ENCODE peak calls at places on chromosomes 13 and 19, in four cellular contexts. P is CD4-positive, CD25-positive, alpha-beta regulatory T cell; V is testis; G is trophoblast cell. B is an unnamed sample.

GRCh38 chr13:93818345-93818744 is 591.7 kb downstream of the GPC6 start:
- DNase-seq in P (no peak), V (no peak), G (no peak), B (no peak)

GRCh38 chr19:54331626-54332025 is 7.3 kb downstream of the LILRA4 start:
- DNase-seq in P (no peak), V (no peak), G (no peak), B (peak)

GRCh38 chr13:77952737-77953136 is 34.1 kb upstream of the EDNRB start:
- DNase-seq in P (no peak), V (no peak), G (peak), B (no peak)

GRCh38 chr19:38204096-38204495 is 19.9 kb downstream of the DPF1 start:
- DNase-seq in P (no peak), V (no peak), G (no peak), B (no peak)

GRCh38 chr19:4086336-4086953 is 19.7 kb upstream of the ZBTB7A start:
- DNase-seq in P (no peak), V (no peak), G (peak), B (peak)

GRCh38 chr13:77459616-77460015 is 75.9 kb upstream of the SCEL start:
- DNase-seq in P (no peak), V (no peak), G (no peak), B (no peak)

GRCh38 chr19:41328157-41328817 is 18.3 kb downstream of the CCDC97 start:
- DNase-seq in P (peak), V (no peak), G (peak), B (no peak)

GRCh38 chr13:79781829-79782540 is 301.0 kb downstream of the NDFIP2 start:
- DNase-seq in P (no peak), V (no peak), G (peak), B (no peak)

GRCh38 chr13:35599385-35599784 is 122.9 kb upstream of the MAB21L1 start:
- DNase-seq in P (no peak), V (no peak), G (peak), B (no peak)

GRCh38 chr13:67278230-67278629 is 48.1 kb upstream of the PCDH9 start:
- DNase-seq in P (no peak), V (no peak), G (no peak), B (no peak)

GRCh38 chr19:2584002-2584401 is 108.1 kb downstream of the GADD45B start:
- DNase-seq in P (no peak), V (no peak), G (no peak), B (no peak)

GRCh38 chr13:27830010-27830409 is 37.7 kb downstream of the GSX1 start:
- DNase-seq in P (peak), V (peak), G (peak), B (peak)

GRCh38 chr19:2266183-2266993 is 10.2 kb upstream of the JSRP1 start:
- DNase-seq in P (no peak), V (peak), G (peak), B (peak)

GRCh38 chr13:27034678-27035111 is 136.9 kb downstream of the USP12 start:
- DNase-seq in P (no peak), V (no peak), G (no peak), B (no peak)

GRCh38 chr19:15466851-15467733 is 2.7 kb upstream of the RASAL3 start:
- DNase-seq in P (no peak), V (no peak), G (peak), B (peak)

DNA sequence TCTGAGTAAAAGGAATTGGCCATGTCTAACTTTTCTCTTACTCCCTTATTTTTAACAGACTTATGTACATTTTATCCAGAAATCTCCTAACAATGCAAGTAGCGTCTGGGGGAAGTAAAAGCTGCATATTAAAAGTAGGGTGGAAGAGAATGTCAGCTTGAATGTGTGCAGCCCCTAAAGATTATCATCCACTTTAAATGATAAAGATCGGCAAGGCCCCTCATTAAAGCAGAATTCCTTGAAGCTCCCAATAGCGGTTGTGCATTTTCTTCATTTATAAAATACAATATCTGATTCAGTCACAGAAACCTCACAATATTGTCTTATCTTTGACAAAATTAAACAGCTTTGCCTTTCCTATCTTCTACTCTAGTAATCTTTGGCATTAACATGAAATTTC is 184.6 kb downstream of the LHFPL6 start:
- DNase-seq in P (no peak), V (no peak), G (no peak), B (no peak)
- H3K4me3 ChIP-seq in P (no peak), V (no peak), G (no peak), B (no peak)

GRCh38 chr19:19661675-19662251 is 1.7 kb downstream of the ATP13A1 start:
- DNase-seq in P (peak), V (no peak), G (peak), B (peak)

GRCh38 chr19:19659646-19660245 is 3.7 kb downstream of the ATP13A1 start:
- DNase-seq in P (no peak), V (no peak), G (no peak), B (peak)

GRCh38 chr19:19662866-19663291 is 597 bp downstream of the ATP13A1 start:
- DNase-seq in P (no peak), V (no peak), G (peak), B (no peak)

GRCh38 chr19:19662344-19662743 is 1.1 kb downstream of the ATP13A1 start:
- DNase-seq in P (no peak), V (no peak), G (no peak), B (peak)

DNA sequence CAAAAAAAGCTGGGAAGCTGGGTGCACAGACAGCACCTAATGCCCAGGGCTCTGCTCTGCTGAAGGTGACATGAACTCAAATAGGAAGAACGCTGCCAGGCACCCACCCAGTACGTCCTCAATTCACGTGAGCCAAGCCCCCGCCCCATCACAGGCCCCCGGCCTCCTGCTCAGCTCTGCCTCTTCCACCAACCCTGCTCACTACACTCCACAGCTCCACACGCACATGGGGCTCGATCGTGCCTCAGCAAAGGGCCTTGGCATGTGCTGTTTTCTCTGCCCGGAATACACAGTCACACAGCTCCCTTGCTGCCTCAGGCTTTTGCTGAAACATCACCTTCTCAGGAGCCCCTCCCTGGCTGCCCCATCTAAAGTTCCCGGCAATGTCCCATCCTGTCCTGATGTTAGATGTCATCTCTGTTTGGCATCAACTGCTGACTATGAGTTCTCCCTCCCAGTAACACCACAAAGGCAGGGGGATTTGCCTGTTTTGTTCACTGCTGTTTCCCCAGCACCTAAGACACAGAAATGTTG is 2.3 kb downstream of the ATP13A1 start:
- DNase-seq in P (no peak), V (no peak), G (no peak), B (peak)
- H3K4me3 ChIP-seq in P (peak), V (no peak), G (no peak), B (no peak)

GRCh38 chr13:72284791-72285190 is 417.8 kb upstream of the DACH1 start:
- DNase-seq in P (no peak), V (no peak), G (no peak), B (no peak)
- H3K4me3 ChIP-seq in P (no peak), V (no peak), G (no peak), B (no peak)

DNA sequence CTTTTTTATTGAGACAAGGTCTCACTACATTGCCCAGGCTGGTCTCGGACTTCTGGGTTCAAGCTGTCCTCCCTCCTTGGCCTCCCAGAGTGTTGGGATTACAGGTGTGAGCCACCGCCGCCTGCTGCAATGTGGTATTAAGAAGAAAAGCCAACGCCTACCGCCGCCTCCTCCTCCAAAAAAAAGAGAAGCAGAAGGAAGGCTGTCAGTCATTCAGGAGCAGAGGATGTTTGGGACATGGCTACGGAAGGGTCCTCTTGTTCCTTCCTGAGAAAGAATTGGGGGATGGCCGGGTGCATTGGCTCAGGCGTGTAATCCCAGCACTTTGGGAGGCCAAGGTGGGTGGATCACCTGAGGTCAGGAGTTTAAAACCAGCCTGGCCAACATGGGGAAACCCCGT is 1.2 kb downstream of the PPP1R37 start:
- DNase-seq in P (no peak), V (no peak), G (no peak), B (no peak)
- H3K4me3 ChIP-seq in P (peak), V (peak), G (no peak), B (peak)

GRCh38 chr19:55491546-55492360 is 3.5 kb downstream of the SSC5D start:
- DNase-seq in P (no peak), V (no peak), G (no peak), B (no peak)

GRCh38 chr19:55489711-55490477 is 1.7 kb downstream of the SSC5D start:
- DNase-seq in P (no peak), V (no peak), G (no peak), B (no peak)

GRCh38 chr19:55492362-55492944 is 4.2 kb downstream of the SSC5D start:
- DNase-seq in P (no peak), V (no peak), G (no peak), B (no peak)

GRCh38 chr19:55488986-55489710 is 912 bp downstream of the SSC5D start:
- DNase-seq in P (no peak), V (no peak), G (no peak), B (no peak)

DNA sequence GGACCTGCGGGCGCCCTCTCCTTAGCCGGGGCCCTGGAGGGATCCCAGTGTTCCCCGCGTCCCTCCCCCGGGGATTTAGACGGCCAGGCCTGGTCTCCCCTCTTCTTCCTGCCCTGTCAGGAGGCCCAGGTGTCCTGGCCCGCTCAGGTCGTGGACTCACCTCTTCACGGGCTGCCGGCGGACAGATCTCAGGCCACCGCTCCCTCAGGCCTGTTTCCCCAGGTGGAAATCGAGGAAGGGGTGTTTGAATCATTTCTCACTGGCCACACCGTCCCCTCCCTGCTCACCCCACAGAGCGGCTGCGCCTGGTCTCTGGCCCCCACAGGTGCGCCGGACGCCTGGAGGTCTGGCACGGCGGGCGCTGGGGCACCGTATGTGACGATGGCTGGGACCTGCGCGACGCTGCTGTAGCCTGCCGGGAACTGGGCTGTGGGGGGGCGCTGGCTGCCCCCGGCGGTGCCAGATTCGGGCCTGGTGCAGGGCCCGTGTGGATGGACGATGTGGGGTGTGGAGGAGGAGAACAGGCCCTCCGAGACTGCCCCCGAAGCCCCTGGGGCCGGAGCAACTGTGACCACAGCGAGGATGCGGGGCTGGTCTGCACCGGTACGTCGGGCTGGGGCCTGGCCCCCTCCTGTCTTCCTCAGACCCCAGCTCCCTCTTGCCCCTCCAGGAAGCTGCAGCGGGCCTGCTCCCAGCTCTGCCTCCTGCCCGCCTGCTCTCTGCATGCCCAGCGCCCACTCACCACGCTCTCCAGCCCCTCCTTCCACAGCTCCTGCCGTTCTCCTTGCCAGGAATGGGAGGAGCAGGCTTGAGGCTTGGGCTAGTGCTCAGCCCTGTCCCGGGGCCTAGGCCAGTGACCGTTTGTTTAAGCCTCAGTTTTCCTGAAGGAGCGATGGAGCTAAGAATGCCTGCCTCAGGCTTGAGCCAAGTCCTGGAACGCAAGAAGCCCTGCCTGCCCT is 2.5 kb downstream of the SSC5D start:
- DNase-seq in P (no peak), V (no peak), G (no peak), B (no peak)
- H3K4me3 ChIP-seq in P (no peak), V (no peak), G (no peak), B (no peak)

DNA sequence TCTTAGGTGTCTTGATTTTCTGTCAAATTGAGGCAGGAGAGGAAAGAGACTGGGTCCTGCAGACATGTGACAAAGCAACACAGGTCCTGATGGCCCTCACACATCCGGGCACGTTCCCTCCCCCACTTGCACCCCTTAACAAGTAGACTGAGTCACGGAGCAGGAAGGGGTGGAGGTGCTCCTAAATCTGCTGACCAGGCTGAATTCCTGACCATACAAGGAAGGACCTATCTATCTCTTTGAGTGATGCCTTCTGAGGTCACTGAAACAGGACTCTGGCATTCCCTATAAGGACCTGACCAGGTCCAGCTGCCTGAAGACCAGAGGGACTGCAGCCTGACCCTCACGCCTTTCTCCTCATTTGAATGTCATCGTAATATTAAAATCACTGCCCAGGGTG is 250.3 kb downstream of the COL4A1 start:
- DNase-seq in P (no peak), V (no peak), G (no peak), B (no peak)
- H3K4me3 ChIP-seq in P (no peak), V (no peak), G (no peak), B (no peak)

GRCh38 chr13:25180450-25180794 is 8.3 kb upstream of the AMER2 start:
- DNase-seq in P (no peak), V (no peak), G (no peak), B (no peak)

GRCh38 chr13:25180795-25181537 is 8.9 kb upstream of the AMER2 start:
- DNase-seq in P (no peak), V (no peak), G (no peak), B (no peak)

GRCh38 chr13:25179011-25179410 is 6.9 kb upstream of the AMER2 start:
- DNase-seq in P (no peak), V (no peak), G (no peak), B (no peak)

GRCh38 chr13:25181597-25181996 is 9.5 kb upstream of the AMER2 start:
- DNase-seq in P (no peak), V (no peak), G (no peak), B (no peak)

GRCh38 chr13:25179810-25180437 is 7.8 kb upstream of the AMER2 start:
- DNase-seq in P (no peak), V (no peak), G (no peak), B (no peak)
- H3K4me3 ChIP-seq in P (no peak), V (no peak), G (no peak), B (no peak)

DNA sequence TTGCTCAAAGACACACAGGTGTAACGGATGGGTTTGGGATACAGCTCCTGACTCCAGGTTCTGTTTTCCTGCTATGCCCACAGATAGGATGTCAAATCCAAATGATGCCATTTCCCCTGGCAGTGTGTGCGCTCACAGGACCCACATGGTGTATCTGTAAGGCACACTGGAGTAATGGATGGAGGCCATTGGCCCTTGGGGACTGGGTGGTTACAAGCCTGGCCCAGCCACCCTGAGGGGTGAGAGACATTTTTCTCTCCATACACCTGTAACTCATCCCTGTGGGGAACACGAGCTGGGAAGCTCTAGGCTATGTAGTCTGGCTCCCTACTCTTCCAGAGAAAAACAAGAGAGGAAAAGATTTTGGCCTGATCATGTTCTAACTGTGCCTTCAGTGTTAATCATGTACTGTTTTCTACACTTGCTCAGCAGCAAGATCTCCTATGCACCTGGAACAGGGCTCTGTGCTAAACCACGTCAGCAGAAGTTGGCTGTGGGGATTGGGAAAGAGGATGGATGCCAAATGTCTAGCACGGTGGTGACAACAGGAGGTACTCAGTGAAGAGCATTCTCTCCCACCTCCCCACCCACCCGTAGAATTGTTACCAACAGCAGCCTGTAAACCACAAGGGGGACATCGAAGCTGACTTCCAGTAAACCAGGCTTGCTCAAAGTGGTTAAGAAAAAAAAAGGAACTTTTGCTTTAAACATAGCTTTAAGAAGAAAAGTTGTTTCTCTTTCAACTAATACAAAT is 237.0 kb downstream of the LACC1 start:
- DNase-seq in P (no peak), V (no peak), G (no peak), B (no peak)
- H3K4me3 ChIP-seq in P (no peak), V (no peak), G (no peak), B (no peak)

GRCh38 chr13:85509512-85509911 is 289.7 kb downstream of the SLITRK6 start:
- DNase-seq in P (no peak), V (no peak), G (no peak), B (no peak)
- H3K4me3 ChIP-seq in P (no peak), V (no peak), G (no peak), B (no peak)

B was measured in kidney.